ENCODE peak calls at places on chromosome 5, in nine cellular contexts. One of them, this sample, is unnamed.

GRCh38 chr5:7364226-7364875 is 31.6 kb upstream of the ADCY2 start:
- DNase-seq in AG10803: no peak
- DNase-seq in dorsolateral prefrontal cortex: no peak
- DNase-seq in IMR-90: no peak
- DNase-seq in omental fat pad: no peak
- DNase-seq in AG09319: no peak
- DNase-seq in astrocyte of the cerebellum: no peak
- DNase-seq in breast epithelium: no peak
- DNase-seq in choroid plexus epithelial cell: no peak
- DNase-seq in this sample: no peak

GRCh38 chr5:170223349-170223748 is 9.4 kb upstream of the C5orf58 start:
- DNase-seq in breast epithelium: no peak
- DNase-seq in dorsolateral prefrontal cortex: no peak
- DNase-seq in IMR-90: no peak
- DNase-seq in AG10803: peak; percentile 45
- DNase-seq in omental fat pad: no peak
- DNase-seq in astrocyte of the cerebellum: peak; percentile 5
- DNase-seq in AG09319: no peak
- DNase-seq in choroid plexus epithelial cell: no peak
- DNase-seq in this sample: no peak

GRCh38 chr5:125798311-125798710 is 624.9 kb upstream of the GRAMD2B start:
- DNase-seq in astrocyte of the cerebellum: peak; percentile 42
- DNase-seq in dorsolateral prefrontal cortex: no peak
- DNase-seq in AG09319: no peak
- DNase-seq in omental fat pad: no peak
- DNase-seq in breast epithelium: no peak
- DNase-seq in AG10803: peak; percentile 7
- DNase-seq in choroid plexus epithelial cell: peak; percentile 63
- DNase-seq in IMR-90: peak; percentile 42
- DNase-seq in this sample: peak; percentile 8

GRCh38 chr5:145775893-145776444 is 59.2 kb downstream of the PRELID2 start:
- DNase-seq in AG10803: peak; percentile 84
- DNase-seq in IMR-90: peak; percentile 91
- DNase-seq in dorsolateral prefrontal cortex: no peak
- DNase-seq in AG09319: peak; percentile 55
- DNase-seq in astrocyte of the cerebellum: peak; percentile 38
- DNase-seq in omental fat pad: no peak
- DNase-seq in choroid plexus epithelial cell: peak; percentile 96
- DNase-seq in breast epithelium: no peak
- DNase-seq in this sample: peak; percentile 24

GRCh38 chr5:90528704-90529233 is 615 bp downstream of the LYSMD3 start:
- DNase-seq in dorsolateral prefrontal cortex: no peak
- DNase-seq in omental fat pad: no peak
- DNase-seq in choroid plexus epithelial cell: peak; percentile 40
- DNase-seq in AG09319: no peak
- DNase-seq in astrocyte of the cerebellum: no peak
- DNase-seq in IMR-90: peak; percentile 29
- DNase-seq in breast epithelium: no peak
- DNase-seq in AG10803: peak; percentile 11
- DNase-seq in this sample: no peak

GRCh38 chr5:61132559-61132958 is 29.7 kb downstream of the SMIM15 start:
- DNase-seq in AG10803: peak; percentile 75
- DNase-seq in omental fat pad: no peak
- DNase-seq in dorsolateral prefrontal cortex: no peak
- DNase-seq in AG09319: no peak
- DNase-seq in IMR-90: peak; percentile 38
- DNase-seq in breast epithelium: no peak
- DNase-seq in choroid plexus epithelial cell: peak; percentile 62
- DNase-seq in astrocyte of the cerebellum: peak; percentile 8
- DNase-seq in this sample: no peak

GRCh38 chr5:36662291-36662851 is 56.0 kb downstream of the SLC1A3 start:
- DNase-seq in astrocyte of the cerebellum: peak; percentile 95
- DNase-seq in choroid plexus epithelial cell: no peak
- DNase-seq in IMR-90: no peak
- DNase-seq in AG09319: no peak
- DNase-seq in omental fat pad: no peak
- DNase-seq in dorsolateral prefrontal cortex: peak; percentile 56
- DNase-seq in AG10803: peak; percentile 39
- DNase-seq in breast epithelium: no peak
- DNase-seq in this sample: no peak

GRCh38 chr5:134240421-134240962 is 14.6 kb upstream of the PPP2CA start:
- DNase-seq in choroid plexus epithelial cell: peak; percentile 94
- DNase-seq in omental fat pad: no peak
- DNase-seq in AG09319: no peak
- DNase-seq in breast epithelium: no peak
- DNase-seq in astrocyte of the cerebellum: peak; percentile 55
- DNase-seq in dorsolateral prefrontal cortex: no peak
- DNase-seq in IMR-90: peak; percentile 90
- DNase-seq in AG10803: peak; percentile 43
- DNase-seq in this sample: no peak

GRCh38 chr5:140561753-140562523 is 2.5 kb downstream of the APBB3 start:
- DNase-seq in AG10803: no peak
- DNase-seq in astrocyte of the cerebellum: no peak
- DNase-seq in AG09319: no peak
- DNase-seq in omental fat pad: no peak
- DNase-seq in dorsolateral prefrontal cortex: no peak
- DNase-seq in IMR-90: no peak
- DNase-seq in breast epithelium: no peak
- DNase-seq in choroid plexus epithelial cell: no peak
- DNase-seq in this sample: no peak

GRCh38 chr5:31531543-31531887 is 378 bp downstream of the DROSHA start:
- DNase-seq in AG10803: peak; percentile 8
- DNase-seq in omental fat pad: no peak
- DNase-seq in AG09319: no peak
- DNase-seq in astrocyte of the cerebellum: no peak
- DNase-seq in breast epithelium: no peak
- DNase-seq in dorsolateral prefrontal cortex: no peak
- DNase-seq in choroid plexus epithelial cell: peak; percentile 42
- DNase-seq in IMR-90: no peak
- DNase-seq in this sample: peak; percentile 24

GRCh38 chr5:145941677-145942130 is 5.3 kb downstream of the SH3RF2 start:
- DNase-seq in AG10803: peak; percentile 37
- DNase-seq in astrocyte of the cerebellum: no peak
- DNase-seq in AG09319: no peak
- DNase-seq in IMR-90: peak; percentile 35
- DNase-seq in omental fat pad: no peak
- DNase-seq in choroid plexus epithelial cell: no peak
- DNase-seq in dorsolateral prefrontal cortex: no peak
- DNase-seq in breast epithelium: no peak
- DNase-seq in this sample: no peak

GRCh38 chr5:133921899-133922468 is 46.4 kb downstream of the C5orf15 start:
- DNase-seq in astrocyte of the cerebellum: no peak
- DNase-seq in breast epithelium: no peak
- DNase-seq in IMR-90: no peak
- DNase-seq in dorsolateral prefrontal cortex: no peak
- DNase-seq in omental fat pad: no peak
- DNase-seq in AG09319: no peak
- DNase-seq in choroid plexus epithelial cell: no peak
- DNase-seq in AG10803: no peak
- DNase-seq in this sample: no peak

GRCh38 chr5:73436535-73437125 is 11.9 kb downstream of the FOXD1 start:
- DNase-seq in AG09319: no peak
- DNase-seq in AG10803: peak; percentile 62
- DNase-seq in omental fat pad: no peak
- DNase-seq in IMR-90: no peak
- DNase-seq in choroid plexus epithelial cell: peak; percentile 52
- DNase-seq in breast epithelium: no peak
- DNase-seq in dorsolateral prefrontal cortex: no peak
- DNase-seq in astrocyte of the cerebellum: no peak
- DNase-seq in this sample: no peak

GRCh38 chr5:22998362-22998761 is 145.2 kb upstream of the CDH12 start:
- DNase-seq in astrocyte of the cerebellum: no peak
- DNase-seq in AG10803: no peak
- DNase-seq in choroid plexus epithelial cell: no peak
- DNase-seq in IMR-90: no peak
- DNase-seq in omental fat pad: no peak
- DNase-seq in AG09319: no peak
- DNase-seq in breast epithelium: no peak
- DNase-seq in dorsolateral prefrontal cortex: no peak
- DNase-seq in this sample: no peak

GRCh38 chr5:147835386-147835798 is 3.9 kb upstream of the SPINK1 start:
- DNase-seq in omental fat pad: no peak
- DNase-seq in choroid plexus epithelial cell: peak; percentile 18
- DNase-seq in breast epithelium: no peak
- DNase-seq in IMR-90: no peak
- DNase-seq in astrocyte of the cerebellum: no peak
- DNase-seq in AG10803: no peak
- DNase-seq in AG09319: no peak
- DNase-seq in dorsolateral prefrontal cortex: no peak
- DNase-seq in this sample: peak; percentile 52

GRCh38 chr5:41835625-41836024 is 34.6 kb downstream of the OXCT1 start:
- DNase-seq in astrocyte of the cerebellum: peak; percentile 42
- DNase-seq in AG09319: peak; percentile 66
- DNase-seq in omental fat pad: no peak
- DNase-seq in choroid plexus epithelial cell: peak; percentile 92
- DNase-seq in IMR-90: peak; percentile 92
- DNase-seq in breast epithelium: no peak
- DNase-seq in dorsolateral prefrontal cortex: peak; percentile 47
- DNase-seq in AG10803: peak; percentile 82
- DNase-seq in this sample: peak; percentile 39

GRCh38 chr5:130333089-130333488 is 428.8 kb downstream of the CHSY3 start:
- DNase-seq in breast epithelium: no peak
- DNase-seq in dorsolateral prefrontal cortex: no peak
- DNase-seq in AG10803: peak; percentile 1
- DNase-seq in astrocyte of the cerebellum: peak; percentile 29
- DNase-seq in choroid plexus epithelial cell: peak; percentile 80
- DNase-seq in AG09319: no peak
- DNase-seq in omental fat pad: no peak
- DNase-seq in IMR-90: peak; percentile 3
- DNase-seq in this sample: peak; percentile 20

GRCh38 chr5:173893192-173893561 is 5.0 kb downstream of the CPEB4 start:
- DNase-seq in IMR-90: no peak
- DNase-seq in AG09319: no peak
- DNase-seq in dorsolateral prefrontal cortex: no peak
- DNase-seq in omental fat pad: no peak
- DNase-seq in choroid plexus epithelial cell: no peak
- DNase-seq in astrocyte of the cerebellum: no peak
- DNase-seq in breast epithelium: no peak
- DNase-seq in AG10803: no peak
- DNase-seq in this sample: no peak

GRCh38 chr5:95817430-95817829 is 5.1 kb downstream of the GLRX start:
- DNase-seq in AG10803: peak; percentile 58
- DNase-seq in breast epithelium: no peak
- DNase-seq in AG09319: no peak
- DNase-seq in IMR-90: peak; percentile 76
- DNase-seq in dorsolateral prefrontal cortex: no peak
- DNase-seq in astrocyte of the cerebellum: no peak
- DNase-seq in omental fat pad: no peak
- DNase-seq in choroid plexus epithelial cell: peak; percentile 75
- DNase-seq in this sample: no peak

GRCh38 chr5:177428574-177429217 is 2.2 kb downstream of the GRK6 start:
- DNase-seq in IMR-90: no peak
- DNase-seq in choroid plexus epithelial cell: no peak
- DNase-seq in dorsolateral prefrontal cortex: no peak
- DNase-seq in AG10803: no peak
- DNase-seq in breast epithelium: no peak
- DNase-seq in AG09319: no peak
- DNase-seq in astrocyte of the cerebellum: no peak
- DNase-seq in omental fat pad: no peak
- DNase-seq in this sample: no peak

GRCh38 chr5:92391-93220 is 638 bp downstream of the PLEKHG4B start:
- DNase-seq in IMR-90: no peak
- DNase-seq in AG10803: no peak
- DNase-seq in AG09319: no peak
- DNase-seq in dorsolateral prefrontal cortex: no peak
- DNase-seq in breast epithelium: no peak
- DNase-seq in astrocyte of the cerebellum: no peak
- DNase-seq in omental fat pad: no peak
- DNase-seq in choroid plexus epithelial cell: no peak
- DNase-seq in this sample: no peak

GRCh38 chr5:127442085-127442484 is 75.4 kb upstream of the PRRC1 start:
- DNase-seq in AG10803: no peak
- DNase-seq in dorsolateral prefrontal cortex: no peak
- DNase-seq in breast epithelium: no peak
- DNase-seq in choroid plexus epithelial cell: peak; percentile 59
- DNase-seq in IMR-90: peak; percentile 2
- DNase-seq in astrocyte of the cerebellum: peak; percentile 18
- DNase-seq in omental fat pad: no peak
- DNase-seq in AG09319: no peak
- DNase-seq in this sample: no peak

DNA sequence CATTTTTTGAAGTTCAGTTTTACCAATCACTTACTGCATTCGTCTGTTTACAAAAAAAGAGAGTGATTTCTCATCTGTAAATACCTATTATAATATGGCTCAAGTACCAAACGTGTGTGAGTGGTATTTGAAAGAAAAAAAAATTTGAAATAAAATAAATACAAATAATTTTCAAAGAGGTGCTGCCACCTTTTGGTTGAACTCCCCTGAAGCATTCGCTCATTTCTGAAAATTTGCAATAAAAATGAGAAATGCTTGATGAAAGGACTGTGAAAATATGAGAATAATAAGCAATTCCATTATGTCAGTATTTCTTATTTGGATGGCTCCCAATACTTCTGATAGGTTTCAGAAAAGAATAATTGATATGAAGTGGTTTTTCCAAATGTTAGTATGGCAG is 409.9 kb downstream of the CTNND2 start:
- DNase-seq in breast epithelium: no peak
- DNase-seq in IMR-90: no peak
- DNase-seq in omental fat pad: no peak
- DNase-seq in astrocyte of the cerebellum: no peak
- DNase-seq in AG10803: no peak
- DNase-seq in AG09319: no peak
- DNase-seq in dorsolateral prefrontal cortex: no peak
- DNase-seq in choroid plexus epithelial cell: peak; percentile 12
- DNase-seq in this sample: no peak
- TF ChIP-seq CTCF in breast epithelium: no peak
- TF ChIP-seq CTCF in IMR-90: peak; percentile 45
- TF ChIP-seq CTCF in omental fat pad: no peak
- TF ChIP-seq CTCF in astrocyte of the cerebellum: peak; percentile 55
- TF ChIP-seq CTCF in AG10803: peak; percentile 28
- TF ChIP-seq CTCF in AG09319: peak; percentile 25
- TF ChIP-seq CTCF in dorsolateral prefrontal cortex: peak; percentile 76
- TF ChIP-seq CTCF in choroid plexus epithelial cell: peak; percentile 45
- TF ChIP-seq CTCF in this sample: no peak

GRCh38 chr5:81698806-81699205 is 52.1 kb downstream of the SSBP2 start:
- DNase-seq in choroid plexus epithelial cell: no peak
- DNase-seq in dorsolateral prefrontal cortex: no peak
- DNase-seq in AG10803: no peak
- DNase-seq in astrocyte of the cerebellum: no peak
- DNase-seq in breast epithelium: no peak
- DNase-seq in IMR-90: peak; percentile 59
- DNase-seq in omental fat pad: no peak
- DNase-seq in AG09319: no peak
- DNase-seq in this sample: no peak
- TF ChIP-seq CTCF in choroid plexus epithelial cell: no peak
- TF ChIP-seq CTCF in dorsolateral prefrontal cortex: no peak
- TF ChIP-seq CTCF in AG10803: no peak
- TF ChIP-seq CTCF in astrocyte of the cerebellum: no peak
- TF ChIP-seq CTCF in breast epithelium: no peak
- TF ChIP-seq CTCF in IMR-90: no peak
- TF ChIP-seq CTCF in omental fat pad: no peak
- TF ChIP-seq CTCF in AG09319: no peak
- TF ChIP-seq CTCF in this sample: no peak

GRCh38 chr5:34062419-34062818 is 19.4 kb upstream of the C1QTNF3 start:
- DNase-seq in astrocyte of the cerebellum: no peak
- DNase-seq in dorsolateral prefrontal cortex: no peak
- DNase-seq in AG09319: no peak
- DNase-seq in breast epithelium: no peak
- DNase-seq in AG10803: peak; percentile 52
- DNase-seq in choroid plexus epithelial cell: no peak
- DNase-seq in omental fat pad: no peak
- DNase-seq in IMR-90: no peak
- DNase-seq in this sample: no peak
- TF ChIP-seq CTCF in astrocyte of the cerebellum: no peak
- TF ChIP-seq CTCF in dorsolateral prefrontal cortex: no peak
- TF ChIP-seq CTCF in AG09319: no peak
- TF ChIP-seq CTCF in breast epithelium: no peak
- TF ChIP-seq CTCF in AG10803: no peak
- TF ChIP-seq CTCF in choroid plexus epithelial cell: no peak
- TF ChIP-seq CTCF in omental fat pad: no peak
- TF ChIP-seq CTCF in IMR-90: no peak
- TF ChIP-seq CTCF in this sample: no peak

GRCh38 chr5:142192799-142193428 is 84.3 kb downstream of the NDFIP1 start:
- DNase-seq in IMR-90: no peak
- DNase-seq in AG09319: no peak
- DNase-seq in astrocyte of the cerebellum: no peak
- DNase-seq in omental fat pad: no peak
- DNase-seq in breast epithelium: no peak
- DNase-seq in AG10803: no peak
- DNase-seq in dorsolateral prefrontal cortex: no peak
- DNase-seq in choroid plexus epithelial cell: no peak
- DNase-seq in this sample: no peak
- TF ChIP-seq CTCF in IMR-90: no peak
- TF ChIP-seq CTCF in AG09319: no peak
- TF ChIP-seq CTCF in astrocyte of the cerebellum: no peak
- TF ChIP-seq CTCF in omental fat pad: no peak
- TF ChIP-seq CTCF in breast epithelium: no peak
- TF ChIP-seq CTCF in AG10803: no peak
- TF ChIP-seq CTCF in dorsolateral prefrontal cortex: no peak
- TF ChIP-seq CTCF in choroid plexus epithelial cell: no peak
- TF ChIP-seq CTCF in this sample: no peak